ENCODE peak calls at places on chromosome X, in eight cellular contexts. V is posterior cingulate gyrus; E is cerebellum; X is activated CD4-positive, alpha-beta T cell treated with anti-CD3 and anti-CD28 coated beads, Interleukin-2, amount 50 U/mL, for 1 hour; C is ACHN; F is NCI-H1436 treated with DMSO at 0.1 percent for 48 hours; I is activated naive CD4-positive, alpha-beta T cell treated with anti-CD3 and anti-CD28 coated beads for 36 hours; G is midbrain. O is an unnamed sample.

GRCh38 chrX:128518508-128518907 is 466.3 kb upstream of the ACTRT1 start:
- DNase-seq in C (peak), E (no peak), X (no peak), I (no peak), G (no peak), F (peak), V (no peak), O (no peak)

GRCh38 chrX:9396930-9397329 is 67.9 kb upstream of the TBL1X start:
- DNase-seq in X (no peak), E (no peak), I (no peak), F (no peak), C (no peak), V (no peak), G (no peak), O (no peak)

GRCh38 chrX:68693481-68694410 is 46.3 kb downstream of the STARD8 start:
- DNase-seq in V (peak), E (peak), I (no peak), X (no peak), F (no peak), G (peak), C (peak), O (peak)

GRCh38 chrX:150018931-150019331 is 80.6 kb upstream of the EOLA2 start:
- DNase-seq in I (no peak), X (no peak), V (no peak), G (no peak), C (no peak), E (no peak), F (no peak), O (no peak)

GRCh38 chrX:115339441-115340025 is 50.0 kb downstream of the LUZP4 start:
- DNase-seq in C (no peak), X (no peak), I (no peak), E (no peak), F (no peak), G (no peak), V (no peak), O (no peak)

GRCh38 chrX:112941209-112941788 is 100.7 kb upstream of the AMOT start:
- DNase-seq in G (no peak), X (no peak), E (no peak), C (peak), F (no peak), I (no peak), V (no peak), O (peak)

GRCh38 chrX:96576358-96576757 is 108.3 kb upstream of the DIAPH2 start:
- DNase-seq in F (no peak), V (no peak), G (no peak), C (no peak), E (no peak), X (no peak), I (no peak), O (no peak)

GRCh38 chrX:19902110-19902509 is 14.7 kb upstream of the SH3KBP1 start:
- DNase-seq in G (no peak), V (no peak), X (no peak), I (no peak), F (no peak), E (no peak), C (no peak), O (no peak)

GRCh38 chrX:22310779-22311178 is 38.1 kb downstream of the CBLL2 start:
- DNase-seq in G (no peak), F (no peak), C (no peak), I (no peak), V (no peak), X (no peak), E (no peak), O (no peak)

GRCh38 chrX:9494806-9495205 is 29.9 kb downstream of the TBL1X start:
- DNase-seq in V (no peak), I (no peak), F (no peak), C (no peak), E (no peak), X (no peak), G (no peak), O (no peak)

GRCh38 chrX:69616520-69617203 is 749 bp downstream of the EDA start:
- DNase-seq in E (no peak), I (peak), C (no peak), G (peak), X (peak), V (no peak), F (no peak), O (peak)

GRCh38 chrX:13750812-13751211 is 16.3 kb downstream of the OFD1 start:
- DNase-seq in E (no peak), I (no peak), C (no peak), V (no peak), G (no peak), X (no peak), F (no peak), O (no peak)

GRCh38 chrX:22541926-22542325 is 269.2 kb downstream of the CBLL2 start:
- DNase-seq in V (no peak), E (no peak), X (no peak), F (no peak), G (no peak), I (no peak), C (no peak), O (no peak)

GRCh38 chrX:10156199-10157031 is at the start of gene CLCN4:
- DNase-seq in V (peak), I (no peak), E (peak), C (peak), F (no peak), X (no peak), G (peak), O (peak)

GRCh38 chrX:123859409-123859827 is 435 bp upstream of the XIAP start:
- DNase-seq in X (peak), I (no peak), V (peak), E (peak), F (peak), C (no peak), G (peak), O (no peak)

GRCh38 chrX:153474718-153475117 is 4.3 kb upstream of the HAUS7 start:
- DNase-seq in I (peak), V (no peak), E (peak), F (no peak), X (peak), C (peak), G (no peak), O (peak)

GRCh38 chrX:136920001-136920400 is 39.5 kb upstream of the RBMX start:
- DNase-seq in C (no peak), G (no peak), F (no peak), E (peak), X (no peak), V (no peak), I (no peak), O (no peak)

GRCh38 chrX:72029473-72030411 is 102.0 kb downstream of the RTL5 start:
- DNase-seq in F (no peak), G (no peak), E (no peak), I (no peak), X (no peak), C (peak), V (no peak), O (no peak)

GRCh38 chrX:44415639-44416386 is 72.3 kb upstream of the EFHC2 start:
- DNase-seq in V (no peak), C (no peak), X (no peak), G (no peak), I (no peak), E (no peak), F (no peak), O (no peak)

GRCh38 chrX:24619647-24620046 is 27.5 kb downstream of the PCYT1B start:
- DNase-seq in G (peak), F (no peak), E (no peak), I (no peak), C (no peak), V (no peak), X (no peak), O (no peak)

GRCh38 chrX:22389544-22390243 is 117.0 kb downstream of the CBLL2 start:
- DNase-seq in X (no peak), C (peak), F (peak), I (no peak), V (no peak), E (no peak), G (no peak), O (no peak)

GRCh38 chrX:40521868-40522450 is 58.8 kb upstream of the ATP6AP2 start:
- DNase-seq in X (no peak), F (no peak), I (no peak), E (no peak), V (no peak), C (no peak), G (no peak), O (no peak)

GRCh38 chrX:27162496-27162895 is 300.6 kb downstream of the PPP4R3C start:
- DNase-seq in V (no peak), X (no peak), G (no peak), C (no peak), F (no peak), I (no peak), E (no peak), O (no peak)

GRCh38 chrX:116272881-116273280 is 102.3 kb downstream of the AGTR2 start:
- DNase-seq in I (no peak), G (no peak), X (no peak), E (no peak), V (no peak), C (no peak), F (no peak), O (no peak)

GRCh38 chrX:149370097-149370496 is 135.0 kb downstream of the IDS start:
- DNase-seq in X (no peak), I (no peak), G (no peak), V (no peak), E (no peak), F (no peak), C (no peak), O (no peak)

GRCh38 chrX:40091691-40092421 is 5.9 kb downstream of the BCOR start:
- DNase-seq in G (no peak), E (no peak), C (no peak), X (no peak), F (no peak), V (no peak), I (no peak), O (peak)

GRCh38 chrX:7586126-7586525 is 256.8 kb upstream of the VCX start:
- DNase-seq in X (no peak), V (no peak), I (no peak), E (no peak), G (peak), F (no peak), C (peak), O (no peak)

GRCh38 chrX:101407167-101407747 is 468 bp downstream of the GLA start:
- DNase-seq in F (no peak), X (no peak), E (no peak), C (no peak), V (no peak), I (no peak), G (no peak), O (no peak)

GRCh38 chrX:129652565-129653169 is 2.1 kb downstream of the APLN start:
- DNase-seq in X (no peak), E (peak), I (no peak), G (no peak), C (no peak), V (no peak), F (no peak), O (no peak)

GRCh38 chrX:12824944-12825343 is 33.7 kb downstream of the PRPS2 start:
- DNase-seq in X (no peak), E (no peak), G (no peak), C (no peak), F (no peak), V (no peak), I (no peak), O (no peak)

GRCh38 chrX:34379891-34380290 is 247.8 kb upstream of the FAM47A start:
- DNase-seq in C (no peak), F (no peak), X (no peak), V (no peak), I (no peak), G (no peak), E (no peak), O (no peak)

GRCh38 chrX:47179221-47179927 is 14.3 kb upstream of the UBA1 start:
- DNase-seq in I (no peak), E (peak), V (no peak), G (peak), X (no peak), F (no peak), C (no peak), O (peak)

GRCh38 chrX:39749728-39750127 is 348.0 kb downstream of the BCOR start:
- DNase-seq in F (no peak), V (no peak), E (no peak), I (no peak), G (no peak), X (no peak), C (no peak), O (no peak)

GRCh38 chrX:140151316-140151715 is 186.0 kb upstream of the CXorf66 start:
- DNase-seq in X (no peak), G (no peak), C (no peak), E (no peak), V (no peak), I (no peak), F (no peak), O (no peak)

GRCh38 chrX:45619290-45619689 is 418.6 kb upstream of the DIPK2B start:
- DNase-seq in C (no peak), F (no peak), G (no peak), E (no peak), I (no peak), X (no peak), V (no peak), O (no peak)

O was measured in kidney.